ENCODE peak calls at places on chromosome 6, in ten cellular contexts. E is heart left ventricle, Q is pancreas, D is cardiac muscle cell, Z is tibial artery, H is gastrocnemius medialis, T is colonic mucosa, V is Panc1, K is MM.1S, N is stomach. J is an unnamed sample.

GRCh38 chr6:105272783-105273182 is 93.0 kb upstream of the POPDC3 start:
- DNase-seq in K (no peak), H (peak; percentile 71), Q (peak; percentile 47), E (peak; percentile 45), T (no peak), Z (no peak), D (peak; percentile 94), V (no peak), N (peak; percentile 74), J (peak; percentile 67)

GRCh38 chr6:21802611-21802899 is 209.0 kb downstream of the SOX4 start:
- DNase-seq in K (no peak), H (no peak), N (no peak), E (no peak), Z (no peak), T (no peak), V (no peak), D (no peak), Q (no peak), J (no peak)

GRCh38 chr6:80454197-80454596 is 347.7 kb downstream of the BCKDHB start:
- DNase-seq in E (no peak), Z (no peak), Q (no peak), K (peak; percentile 11), V (no peak), D (no peak), N (no peak), T (no peak), H (no peak), J (no peak)

GRCh38 chr6:146700078-146700686 is 101.4 kb downstream of the ADGB start:
- DNase-seq in T (peak; percentile 86), K (peak; percentile 52), E (peak; percentile 78), H (peak; percentile 50), Q (peak; percentile 80), Z (peak; percentile 79), D (peak; percentile 94), V (peak; percentile 64), N (peak; percentile 77), J (peak; percentile 77)

GRCh38 chr6:144181639-144182038 is 31.3 kb downstream of the STX11 start:
- DNase-seq in D (no peak), K (no peak), Z (no peak), Q (no peak), V (no peak), T (no peak), N (no peak), H (no peak), E (no peak), J (no peak)

GRCh38 chr6:144897441-144897921 is 612.3 kb downstream of the UTRN start:
- DNase-seq in N (no peak), V (peak; percentile 71), H (no peak), T (peak; percentile 28), K (no peak), E (no peak), D (no peak), Q (no peak), Z (no peak), J (no peak)

GRCh38 chr6:100880149-100880900 is 804 bp downstream of the ASCC3 start:
- DNase-seq in N (no peak), V (no peak), T (peak; percentile 46), K (no peak), E (no peak), Z (no peak), Q (no peak), H (no peak), D (no peak), J (no peak)

GRCh38 chr6:109442393-109442924 is 1.9 kb downstream of the SMPD2 start:
- DNase-seq in Z (no peak), D (no peak), H (no peak), N (peak; percentile 17), Q (no peak), V (no peak), T (no peak), K (no peak), E (no peak), J (no peak)

GRCh38 chr6:34934516-34934915 is 45.5 kb downstream of the ANKS1A start:
- DNase-seq in V (no peak), T (no peak), K (no peak), D (peak; percentile 76), Z (peak; percentile 76), N (peak; percentile 94), E (peak; percentile 87), H (peak; percentile 19), Q (peak; percentile 86), J (peak; percentile 73)

GRCh38 chr6:107594736-107595135 is 104.8 kb downstream of the SOBP start:
- DNase-seq in D (no peak), N (no peak), T (no peak), H (no peak), K (no peak), Q (no peak), Z (no peak), E (no peak), V (no peak), J (no peak)

GRCh38 chr6:94045473-94045872 is 626.1 kb upstream of the EPHA7 start:
- DNase-seq in T (no peak), E (no peak), Q (no peak), H (no peak), Z (no peak), N (no peak), D (no peak), K (no peak), V (no peak), J (no peak)

GRCh38 chr6:112193111-112193510 is 61.3 kb downstream of the LAMA4 start:
- DNase-seq in H (no peak), V (no peak), T (no peak), Q (no peak), K (no peak), E (no peak), D (no peak), N (no peak), Z (no peak), J (no peak)

GRCh38 chr6:100269189-100269588 is 195.5 kb downstream of the SIM1 start:
- DNase-seq in Q (no peak), E (no peak), V (no peak), H (no peak), T (no peak), K (no peak), Z (no peak), D (no peak), N (no peak), J (no peak)

GRCh38 chr6:84618836-84619235 is 145.6 kb downstream of the TBX18 start:
- DNase-seq in K (no peak), Z (no peak), N (no peak), H (no peak), Q (no peak), D (peak; percentile 78), E (no peak), V (no peak), T (no peak), J (no peak)

DNA sequence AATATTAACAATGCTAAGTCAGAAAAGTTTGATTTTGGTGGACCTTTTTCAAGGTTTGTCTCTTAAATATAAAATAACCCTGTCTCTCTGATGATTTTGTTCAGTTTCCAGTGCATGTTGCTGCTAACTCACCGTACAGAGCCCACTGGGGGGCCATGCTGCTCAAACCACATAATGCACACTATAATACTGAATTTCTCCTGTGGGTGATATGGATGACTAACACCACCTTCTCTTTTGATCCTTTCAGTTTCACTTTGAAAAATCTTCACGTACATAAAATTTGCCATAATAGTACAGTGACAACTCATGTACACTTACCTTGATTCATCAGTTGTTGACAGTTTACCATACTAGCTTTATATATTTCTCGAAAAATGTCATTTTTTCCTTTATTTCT is 506.6 kb upstream of the MAN1A1 start:
- DNase-seq in D (no peak), T (no peak), N (no peak), Z (no peak), V (no peak), K (peak; percentile 66), E (no peak), H (no peak), Q (no peak), J (no peak)
- H3K4me3 ChIP-seq in D (no peak overlapping the region), T (no peak overlapping the region), N (no peak overlapping the region), Z (no peak overlapping the region), V (no peak overlapping the region), K (peak overlapping the region; percentile 49), E (no peak overlapping the region), H (no peak overlapping the region), Q (no peak overlapping the region), J (no peak overlapping the region)

GRCh38 chr6:158042245-158042798 is 60.7 kb downstream of the SYNJ2 start:
- DNase-seq in N (peak; percentile 79), V (no peak), H (peak; percentile 79), T (no peak), K (no peak), Z (peak; percentile 81), D (peak; percentile 5), E (peak; percentile 70), Q (no peak), J (peak; percentile 63)
- H3K27ac ChIP-seq in N (peak overlapping the region; percentile 79), V (peak overlapping the region; percentile 91), H (peak overlapping the region; percentile 93), T (no peak overlapping the region), K (no peak overlapping the region), Z (peak overlapping the region; percentile 96), D (peak overlapping the region; percentile 78), E (peak overlapping the region; percentile 91), Q (peak overlapping the region; percentile 37), J (peak overlapping the region; percentile 88)

DNA sequence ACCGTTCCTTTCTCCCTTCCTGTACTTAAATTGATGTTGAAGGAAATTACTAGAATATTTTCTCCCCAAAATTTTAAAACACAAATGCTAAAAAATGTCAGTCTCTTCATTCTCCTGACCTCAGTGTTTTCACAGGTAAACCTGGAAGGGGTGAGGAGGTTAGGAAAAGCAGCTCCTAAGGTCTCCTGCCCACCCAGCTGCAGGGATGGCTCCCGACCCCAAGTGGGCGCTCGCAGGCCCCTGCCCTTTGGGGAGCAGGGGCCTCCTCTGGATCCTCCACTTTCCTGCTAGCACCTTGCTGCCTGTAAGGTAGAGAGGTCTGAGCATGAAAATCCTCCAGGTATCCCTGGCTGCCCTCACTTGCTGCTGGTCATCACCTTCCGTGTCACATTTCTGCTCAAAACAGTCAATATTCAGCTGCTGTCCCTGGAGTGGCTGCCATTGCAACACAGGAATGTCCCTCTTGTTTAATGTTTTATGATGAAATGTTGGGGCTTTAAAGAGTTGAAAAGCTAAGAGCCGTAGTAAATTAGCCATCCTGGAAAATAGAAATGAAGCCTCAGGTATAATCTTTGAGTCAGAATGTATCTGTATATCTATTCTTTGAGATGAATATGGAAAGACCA is 10.9 kb upstream of the HSP90AB1 start:
- DNase-seq in N (no peak), D (no peak), K (no peak), Q (no peak), T (no peak), E (no peak), V (no peak), Z (no peak), H (no peak), J (no peak)
- TF ChIP-seq CTCF in N (no peak), D (no peak), K (no peak), Q (no peak), T (no peak), E (no peak), V (peak; percentile 11), Z (no peak), H (no peak), J (no peak)

DNA sequence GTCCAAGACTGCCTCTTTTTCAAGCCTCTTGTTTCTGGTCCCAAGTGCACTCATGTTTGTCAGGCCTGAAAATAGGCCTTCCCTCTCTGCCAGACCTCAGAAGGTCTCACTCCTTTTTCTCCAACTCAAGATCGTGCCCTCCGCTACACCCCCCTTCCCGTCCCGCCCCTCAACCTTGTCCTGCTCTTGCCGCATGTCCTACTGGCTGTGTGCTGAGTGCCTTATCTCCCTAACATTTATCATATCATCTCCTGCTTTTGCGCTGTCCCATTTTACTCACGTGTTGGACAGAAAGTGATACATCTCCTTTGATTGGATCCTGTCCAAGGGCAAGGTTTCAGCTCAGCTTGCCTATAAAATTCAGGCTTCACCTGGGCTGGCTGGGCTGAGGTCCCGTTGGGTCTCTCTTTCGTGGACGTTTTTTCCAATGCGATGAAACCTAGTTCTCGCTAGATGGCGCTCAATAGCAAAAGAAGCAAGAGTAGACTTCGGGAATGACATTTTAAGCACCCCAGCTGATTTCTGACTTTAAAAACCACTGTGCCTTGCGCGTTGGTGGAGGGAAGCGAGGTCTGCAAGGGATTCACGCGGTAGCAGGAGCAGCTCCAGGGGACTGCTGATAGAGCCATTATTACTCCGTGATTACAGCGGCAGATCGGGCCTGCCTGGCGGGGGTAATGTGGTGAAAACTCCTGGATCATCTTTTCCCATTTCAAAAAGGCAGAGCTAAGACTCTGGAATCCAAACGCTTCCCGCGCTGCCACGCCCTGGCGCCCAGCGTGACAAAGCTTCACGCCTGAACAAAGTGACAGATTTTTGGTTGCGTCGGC is 137.6 kb downstream of the IMPG1 start:
- DNase-seq in D (peak; percentile 87), H (peak; percentile 9), T (peak; percentile 37), Z (peak; percentile 21), V (peak; percentile 33), E (peak; percentile 28), N (no peak), Q (peak; percentile 71), K (peak; percentile 72), J (peak; percentile 51)
- H3K4me3 ChIP-seq in D (peak overlapping the region; percentile 4), H (peak overlapping the region; percentile 62), T (peak overlapping the region; percentile 32), Z (peak overlapping the region; percentile 57), V (peak overlapping the region; percentile 55), E (peak overlapping the region; percentile 39), N (peak overlapping the region; percentile 36), Q (no peak overlapping the region), K (peak overlapping the region; percentile 35), J (no peak overlapping the region)